ENCODE peak calls at places on chromosomes 5 and 9, in eight cellular contexts. Y is stimulated activated CD8-positive, alpha-beta memory T cell treated with anti-CD3 and anti-CD28 coated beads, Interleukin-12 subunit alpha, Interleukin-12 subunit beta, amount 100 ng/mL, for 4 hours; C is amniotic epithelial cell; V is ACHN; N is stimulated activated CD4-positive, alpha-beta T cell treated with anti-CD3 and anti-CD28 coated beads, Interleukin-15, amount 100 ng/mL, for 24 hours; K is aorta; P is cardiac muscle cell; Q is islet precursor cell. D is an unnamed sample.

GRCh38 chr9:85536076-85536475 is 205.7 kb downstream of the AGTPBP1 start:
- DNase-seq in Y (no peak), C (peak; percentile 82), V (peak; percentile 26), N (no peak), K (peak; percentile 73), P (peak; percentile 97), Q (no peak), D (peak; percentile 35)

GRCh38 chr5:144405986-144406385 is 235.3 kb downstream of the KCTD16 start:
- DNase-seq in Y (no peak), C (no peak), V (no peak), N (no peak), K (no peak), P (no peak), Q (no peak), D (no peak)

GRCh38 chr9:14302405-14302804 is 11.5 kb downstream of the NFIB start:
- DNase-seq in Y (no peak), C (no peak), V (peak; percentile 35), N (no peak), K (no peak), P (no peak), Q (no peak), D (no peak)

GRCh38 chr5:141604318-141604717 is 14.5 kb downstream of the DIAPH1 start:
- DNase-seq in Y (no peak), C (peak; percentile 94), V (peak; percentile 80), N (peak; percentile 21), K (peak; percentile 62), P (peak; percentile 89), Q (peak; percentile 86), D (no peak)

GRCh38 chr5:66247176-66247960 is 103.3 kb downstream of the SREK1 start:
- DNase-seq in Y (no peak), C (peak; percentile 90), V (peak; percentile 46), N (no peak), K (no peak), P (peak; percentile 78), Q (no peak), D (no peak)

GRCh38 chr5:130546216-130546615 is 618.8 kb downstream of the HINT1 start:
- DNase-seq in Y (no peak), C (no peak), V (no peak), N (no peak), K (no peak), P (no peak), Q (no peak), D (no peak)

GRCh38 chr5:151179489-151179840 is 21.9 kb upstream of the ANXA6 start:
- DNase-seq in Y (no peak), C (no peak), V (no peak), N (no peak), K (no peak), P (no peak), Q (no peak), D (no peak)

GRCh38 chr5:179431221-179431620 is 86.0 kb upstream of the ADAMTS2 start:
- DNase-seq in Y (no peak), C (no peak), V (no peak), N (no peak), K (no peak), P (no peak), Q (no peak), D (no peak)